ENCODE peak calls at places on chromosomes 4 and X, in five cellular contexts. One of them, this sample, is unnamed.

GRCh38 chr4:80989921-80990544 is 40.5 kb upstream of the BMP3 start:
- DNase-seq in choroid plexus epithelial cell: peak; percentile 85
- DNase-seq in psoas muscle: no peak
- DNase-seq in AG09309: peak; percentile 47
- DNase-seq in small intestine: peak; percentile 74
- DNase-seq in this sample: peak; percentile 80

GRCh38 chrX:10725071-10725470 is 104.7 kb upstream of the MID1 start:
- DNase-seq in choroid plexus epithelial cell: peak; percentile 25
- DNase-seq in psoas muscle: no peak
- DNase-seq in AG09309: no peak
- DNase-seq in small intestine: no peak
- DNase-seq in this sample: no peak

GRCh38 chr4:140609548-140610425 is 41.0 kb upstream of the UCP1 start:
- DNase-seq in choroid plexus epithelial cell: peak; percentile 67
- DNase-seq in psoas muscle: no peak
- DNase-seq in AG09309: peak; percentile 10
- DNase-seq in small intestine: peak; percentile 57
- DNase-seq in this sample: peak; percentile 66

GRCh38 chr4:99998062-99998880 is 48.2 kb upstream of the H2AZ1 start:
- DNase-seq in choroid plexus epithelial cell: peak; percentile 68
- DNase-seq in psoas muscle: no peak
- DNase-seq in AG09309: no peak
- DNase-seq in small intestine: peak; percentile 33
- DNase-seq in this sample: peak; percentile 68

GRCh38 chr4:183362916-183363542 is 40.8 kb upstream of the CLDN24 start:
- DNase-seq in choroid plexus epithelial cell: peak; percentile 54
- DNase-seq in psoas muscle: no peak
- DNase-seq in AG09309: no peak
- DNase-seq in small intestine: no peak
- DNase-seq in this sample: peak; percentile 53

GRCh38 chrX:114976321-114976720 is 41.1 kb downstream of the IL13RA2 start:
- DNase-seq in choroid plexus epithelial cell: peak; percentile 44
- DNase-seq in psoas muscle: no peak
- DNase-seq in AG09309: peak; percentile 21
- DNase-seq in small intestine: no peak
- DNase-seq in this sample: peak; percentile 54

GRCh38 chr4:61408163-61408562 is 208.0 kb downstream of the ADGRL3 start:
- DNase-seq in choroid plexus epithelial cell: no peak
- DNase-seq in psoas muscle: no peak
- DNase-seq in AG09309: no peak
- DNase-seq in small intestine: no peak
- DNase-seq in this sample: no peak

GRCh38 chrX:6383911-6384310 is 151.0 kb downstream of the VCX3A start:
- DNase-seq in choroid plexus epithelial cell: no peak
- DNase-seq in psoas muscle: no peak
- DNase-seq in AG09309: no peak
- DNase-seq in small intestine: no peak
- DNase-seq in this sample: no peak

GRCh38 chr4:48858130-48858529 is 27.2 kb downstream of the OCIAD1 start:
- DNase-seq in choroid plexus epithelial cell: peak; percentile 75
- DNase-seq in psoas muscle: no peak
- DNase-seq in AG09309: no peak
- DNase-seq in small intestine: no peak
- DNase-seq in this sample: no peak

GRCh38 chr4:84418032-84418709 is 80.9 kb downstream of the NKX6-1 start:
- DNase-seq in choroid plexus epithelial cell: no peak
- DNase-seq in psoas muscle: no peak
- DNase-seq in AG09309: no peak
- DNase-seq in small intestine: no peak
- DNase-seq in this sample: no peak

GRCh38 chr4:43113196-43113595 is 220.7 kb downstream of the GRXCR1 start:
- DNase-seq in choroid plexus epithelial cell: no peak
- DNase-seq in psoas muscle: no peak
- DNase-seq in AG09309: no peak
- DNase-seq in small intestine: no peak
- DNase-seq in this sample: no peak

GRCh38 chrX:63889001-63889400 is 104.0 kb upstream of the ARHGEF9 start:
- DNase-seq in choroid plexus epithelial cell: peak; percentile 26
- DNase-seq in psoas muscle: no peak
- DNase-seq in AG09309: peak; percentile 0
- DNase-seq in small intestine: no peak
- DNase-seq in this sample: peak; percentile 6

GRCh38 chrX:8027876-8028275 is 100.7 kb upstream of the PNPLA4 start:
- DNase-seq in choroid plexus epithelial cell: no peak
- DNase-seq in psoas muscle: no peak
- DNase-seq in AG09309: no peak
- DNase-seq in small intestine: no peak
- DNase-seq in this sample: no peak

GRCh38 chr4:97493815-97494518 is 649.3 kb downstream of the STPG2 start:
- DNase-seq in choroid plexus epithelial cell: no peak
- DNase-seq in psoas muscle: no peak
- DNase-seq in AG09309: no peak
- DNase-seq in small intestine: no peak
- DNase-seq in this sample: no peak

GRCh38 chr4:7970031-7970946 is 30.6 kb upstream of the AFAP1 start:
- DNase-seq in choroid plexus epithelial cell: peak; percentile 82
- DNase-seq in psoas muscle: no peak
- DNase-seq in AG09309: no peak
- DNase-seq in small intestine: peak; percentile 62
- DNase-seq in this sample: peak; percentile 79

GRCh38 chrX:101051549-101052302 is at the start of gene TRMT2B:
- DNase-seq in choroid plexus epithelial cell: peak; percentile 74
- DNase-seq in psoas muscle: peak; percentile 80
- DNase-seq in AG09309: no peak
- DNase-seq in small intestine: peak; percentile 85
- DNase-seq in this sample: peak; percentile 69

GRCh38 chr4:123259676-123260428 is 136.7 kb upstream of the SPRY1 start:
- DNase-seq in choroid plexus epithelial cell: no peak
- DNase-seq in psoas muscle: no peak
- DNase-seq in AG09309: no peak
- DNase-seq in small intestine: no peak
- DNase-seq in this sample: no peak

GRCh38 chr4:166282081-166282770 is 409.2 kb downstream of the TLL1 start:
- DNase-seq in choroid plexus epithelial cell: peak; percentile 10
- DNase-seq in psoas muscle: no peak
- DNase-seq in AG09309: no peak
- DNase-seq in small intestine: no peak
- DNase-seq in this sample: peak; percentile 29

GRCh38 chrX:154355094-154355775 is 19.2 kb downstream of the FLNA start:
- DNase-seq in choroid plexus epithelial cell: no peak
- DNase-seq in psoas muscle: no peak
- DNase-seq in AG09309: no peak
- DNase-seq in small intestine: no peak
- DNase-seq in this sample: no peak

GRCh38 chr4:101337688-101338087 is 9.6 kb downstream of the PPP3CA start:
- DNase-seq in choroid plexus epithelial cell: peak; percentile 66
- DNase-seq in psoas muscle: no peak
- DNase-seq in AG09309: no peak
- DNase-seq in small intestine: no peak
- DNase-seq in this sample: peak; percentile 48

GRCh38 chrX:16882188-16882587 is 12.0 kb upstream of the RBBP7 start:
- DNase-seq in choroid plexus epithelial cell: peak; percentile 33
- DNase-seq in psoas muscle: peak; percentile 37
- DNase-seq in AG09309: no peak
- DNase-seq in small intestine: peak; percentile 41
- DNase-seq in this sample: peak; percentile 41

GRCh38 chr4:102518703-102519131 is 17.6 kb downstream of the NFKB1 start:
- DNase-seq in choroid plexus epithelial cell: peak; percentile 75
- DNase-seq in psoas muscle: no peak
- DNase-seq in AG09309: no peak
- DNase-seq in small intestine: no peak
- DNase-seq in this sample: peak; percentile 21

GRCh38 chr4:189265515-189265914 is 675.2 kb upstream of the FRG1 start:
- DNase-seq in choroid plexus epithelial cell: no peak
- DNase-seq in psoas muscle: no peak
- DNase-seq in AG09309: no peak
- DNase-seq in small intestine: no peak
- DNase-seq in this sample: no peak

GRCh38 chr4:181760560-181760959 is 482.6 kb upstream of the TENM3 start:
- DNase-seq in choroid plexus epithelial cell: no peak
- DNase-seq in psoas muscle: no peak
- DNase-seq in AG09309: no peak
- DNase-seq in small intestine: no peak
- DNase-seq in this sample: no peak

GRCh38 chr4:141771889-141772830 is 135.8 kb downstream of the IL15 start:
- DNase-seq in choroid plexus epithelial cell: no peak
- DNase-seq in psoas muscle: no peak
- DNase-seq in AG09309: no peak
- DNase-seq in small intestine: peak; percentile 11
- DNase-seq in this sample: no peak

GRCh38 chr4:38531126-38531737 is 132.8 kb upstream of the KLF3 start:
- DNase-seq in choroid plexus epithelial cell: peak; percentile 51
- DNase-seq in psoas muscle: no peak
- DNase-seq in AG09309: no peak
- DNase-seq in small intestine: no peak
- DNase-seq in this sample: peak; percentile 10

DNA sequence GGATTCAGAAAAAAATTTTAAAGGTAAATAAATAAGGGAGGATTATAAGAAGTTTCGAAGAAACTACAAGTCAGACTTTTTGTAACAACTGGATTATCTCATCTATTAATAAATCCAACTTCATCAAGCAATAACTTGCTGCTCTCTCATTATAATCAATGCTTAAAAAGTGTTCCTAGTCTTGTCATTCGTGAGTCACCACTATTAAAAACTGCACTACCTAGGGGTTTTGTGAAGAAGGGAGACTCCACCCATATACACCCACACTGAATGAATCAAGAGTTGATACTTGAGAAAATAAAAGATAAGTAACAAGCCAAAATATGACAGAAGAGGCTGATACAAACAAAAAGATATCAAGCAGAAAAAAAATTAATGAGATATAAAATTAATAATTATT is 360.5 kb downstream of the ZNF674 start:
- DNase-seq in choroid plexus epithelial cell: no peak
- DNase-seq in psoas muscle: no peak
- DNase-seq in AG09309: no peak
- DNase-seq in small intestine: no peak
- DNase-seq in this sample: no peak
- H3K4me3 ChIP-seq in choroid plexus epithelial cell: no peak overlapping the region
- H3K4me3 ChIP-seq in psoas muscle: no peak overlapping the region
- H3K4me3 ChIP-seq in AG09309: no peak overlapping the region
- H3K4me3 ChIP-seq in small intestine: no peak overlapping the region
- H3K4me3 ChIP-seq in this sample: no peak overlapping the region

DNA sequence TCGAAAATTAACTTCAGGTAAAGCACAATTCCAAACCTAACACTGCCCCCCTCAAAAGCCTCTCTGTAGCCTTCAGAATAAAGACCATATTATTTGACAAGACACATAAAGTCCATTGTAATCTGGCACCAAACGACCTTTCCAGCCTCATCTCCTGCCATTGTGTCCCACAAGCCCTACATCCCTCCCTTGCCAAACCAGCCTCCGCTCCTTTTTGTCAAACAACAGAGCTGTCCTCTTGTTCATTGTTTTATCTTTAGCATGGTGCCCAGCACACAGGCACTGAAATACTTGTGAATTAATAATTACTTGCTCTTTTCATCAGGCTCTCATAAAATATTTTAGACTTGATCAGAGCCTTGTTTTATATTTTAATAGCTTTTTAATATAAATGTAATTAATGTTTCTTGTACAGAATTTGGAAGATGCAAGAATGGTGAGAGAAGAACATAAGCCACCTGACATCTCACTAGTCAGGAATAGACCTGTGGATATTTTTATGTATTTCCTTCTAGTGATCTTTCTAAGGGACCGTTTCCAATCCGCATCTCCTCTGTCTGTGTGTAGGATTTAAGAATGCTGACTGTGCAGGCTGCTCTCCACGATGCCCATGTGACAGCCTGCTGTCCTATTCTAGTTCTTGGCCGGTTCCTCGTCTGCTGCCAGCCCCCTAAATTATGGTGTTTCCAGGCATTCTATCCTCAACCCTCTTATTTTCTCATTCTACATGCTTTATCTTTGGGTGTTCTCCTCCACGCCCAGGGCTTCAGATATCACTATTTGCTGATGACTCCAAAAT is 3.0 kb upstream of the IRF2 start:
- DNase-seq in choroid plexus epithelial cell: no peak
- DNase-seq in psoas muscle: no peak
- DNase-seq in AG09309: no peak
- DNase-seq in small intestine: no peak
- DNase-seq in this sample: no peak
- H3K4me3 ChIP-seq in choroid plexus epithelial cell: no peak overlapping the region
- H3K4me3 ChIP-seq in psoas muscle: peak overlapping the region; percentile 84
- H3K4me3 ChIP-seq in AG09309: no peak overlapping the region
- H3K4me3 ChIP-seq in small intestine: no peak overlapping the region
- H3K4me3 ChIP-seq in this sample: no peak overlapping the region

GRCh38 chr4:127782275-127783025 is at the start of gene HSPA4L:
- DNase-seq in choroid plexus epithelial cell: peak; percentile 9
- DNase-seq in psoas muscle: peak; percentile 67
- DNase-seq in AG09309: no peak
- DNase-seq in small intestine: peak; percentile 33
- DNase-seq in this sample: peak; percentile 64

GRCh38 chr4:127781303-127782024 is 658 bp upstream of the HSPA4L start:
- DNase-seq in choroid plexus epithelial cell: peak; percentile 43
- DNase-seq in psoas muscle: peak; percentile 65
- DNase-seq in AG09309: no peak
- DNase-seq in small intestine: peak; percentile 21
- DNase-seq in this sample: peak; percentile 52

GRCh38 chr4:127782025-127782274 is 172 bp upstream of the HSPA4L start:
- DNase-seq in choroid plexus epithelial cell: peak; percentile 86
- DNase-seq in psoas muscle: peak; percentile 84
- DNase-seq in AG09309: peak; percentile 18
- DNase-seq in small intestine: peak; percentile 86
- DNase-seq in this sample: peak; percentile 86

GRCh38 chr4:127783026-127783769 is 1.1 kb downstream of the HSPA4L start:
- DNase-seq in choroid plexus epithelial cell: peak; percentile 62
- DNase-seq in psoas muscle: peak; percentile 74
- DNase-seq in AG09309: no peak
- DNase-seq in small intestine: peak; percentile 81
- DNase-seq in this sample: peak; percentile 77

GRCh38 chr4:127783971-127784519 is 1.9 kb downstream of the HSPA4L start:
- DNase-seq in choroid plexus epithelial cell: no peak
- DNase-seq in psoas muscle: no peak
- DNase-seq in AG09309: no peak
- DNase-seq in small intestine: peak; percentile 2
- DNase-seq in this sample: no peak
- H3K4me3 ChIP-seq in choroid plexus epithelial cell: no peak overlapping the region
- H3K4me3 ChIP-seq in psoas muscle: peak overlapping the region; percentile 85
- H3K4me3 ChIP-seq in AG09309: no peak overlapping the region
- H3K4me3 ChIP-seq in small intestine: peak overlapping the region; percentile 14
- H3K4me3 ChIP-seq in this sample: no peak overlapping the region

DNA sequence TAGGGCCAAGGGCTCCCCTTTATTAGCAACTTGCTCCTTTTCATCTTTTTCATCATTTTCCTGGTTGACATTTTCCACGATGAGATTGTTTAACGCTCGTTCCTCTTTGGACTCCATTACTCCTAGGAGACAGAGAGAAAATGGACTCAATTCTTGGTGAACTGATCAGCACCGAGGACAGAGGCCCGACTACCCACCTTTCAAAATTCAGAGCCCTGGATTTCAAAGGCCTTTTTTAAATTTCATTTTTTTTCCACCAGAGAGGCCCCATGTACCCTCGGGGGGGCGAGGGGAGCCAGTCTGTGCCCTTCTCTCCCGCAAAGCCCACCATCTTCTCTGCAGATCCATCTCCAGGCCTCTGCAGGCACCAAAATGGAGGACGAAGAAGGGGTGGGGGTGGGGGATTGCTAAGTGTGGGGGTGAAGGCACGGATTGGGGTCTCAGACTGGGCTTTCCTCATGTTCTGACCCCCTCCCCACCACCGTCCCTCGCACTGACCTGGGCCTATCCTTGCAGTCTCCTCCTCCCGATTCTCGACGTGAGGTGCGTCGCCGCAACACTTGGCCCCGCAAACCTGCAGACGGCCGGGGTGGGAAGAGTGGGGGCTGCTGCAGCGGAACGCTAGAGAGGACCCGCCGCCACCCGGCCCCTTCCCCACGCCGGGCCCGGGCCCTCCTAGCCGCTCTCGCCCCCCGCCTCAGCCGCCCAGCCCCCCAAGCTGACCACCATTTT is 764 bp downstream of the BEX2 start:
- DNase-seq in choroid plexus epithelial cell: no peak
- DNase-seq in psoas muscle: no peak
- DNase-seq in AG09309: no peak
- DNase-seq in small intestine: no peak
- DNase-seq in this sample: no peak
- H3K4me3 ChIP-seq in choroid plexus epithelial cell: peak overlapping the region; percentile 55
- H3K4me3 ChIP-seq in psoas muscle: peak overlapping the region; percentile 57
- H3K4me3 ChIP-seq in AG09309: no peak overlapping the region
- H3K4me3 ChIP-seq in small intestine: peak overlapping the region; percentile 37
- H3K4me3 ChIP-seq in this sample: peak overlapping the region; percentile 44

This sample was measured in fibroblast of pulmonary artery.